ENCODE peak calls at places on chromosomes 1 and 21, in four cellular contexts. D is iPS-NIHi11, H is T-cell, I is epithelial cell of proximal tubule. F is an unnamed sample.

GRCh38 chr1:30257322-30257721 is 466.1 kb downstream of the MATN1 start:
- DNase-seq in D (no peak), H (no peak), I (no peak), F (no peak)

GRCh38 chr1:59218521-59219236 is 78.2 kb upstream of the FGGY start:
- DNase-seq in D (no peak), H (no peak), I (no peak), F (no peak)

GRCh38 chr1:205748398-205749093 is 1.4 kb downstream of the NUCKS1 start:
- DNase-seq in D (no peak), H (no peak), I (no peak), F (peak)

GRCh38 chr1:181452746-181453145 is 30.6 kb upstream of the CACNA1E start:
- DNase-seq in D (no peak), H (no peak), I (peak), F (no peak)

GRCh38 chr1:174040387-174040786 is 18.2 kb upstream of the RC3H1 start:
- DNase-seq in D (no peak), H (no peak), I (no peak), F (no peak)

GRCh38 chr1:98046031-98046641 is 125.3 kb upstream of the DPYD start:
- DNase-seq in D (no peak), H (no peak), I (no peak), F (peak)

GRCh38 chr21:36255650-36256047 is 64.3 kb upstream of the MORC3 start:
- DNase-seq in D (no peak), H (no peak), I (no peak), F (no peak)

GRCh38 chr1:145985502-145986439 is 10.6 kb downstream of the TXNIP start:
- DNase-seq in D (no peak), H (no peak), I (peak), F (no peak)

GRCh38 chr1:17574502-17574901 is 35.0 kb downstream of the ARHGEF10L start:
- DNase-seq in D (peak), H (no peak), I (no peak), F (no peak)

GRCh38 chr1:1539310-1540014 is 962 bp downstream of the TMEM240 start:
- DNase-seq in D (peak), H (no peak), I (no peak), F (no peak)

GRCh38 chr1:9593147-9593491 is 4.4 kb downstream of the TMEM201 start:
- DNase-seq in D (no peak), H (no peak), I (no peak), F (no peak)

GRCh38 chr1:246067432-246068021 is 439.6 kb downstream of the SMYD3 start:
- DNase-seq in D (no peak), H (no peak), I (no peak), F (no peak)

GRCh38 chr1:21234779-21235178 is 55.5 kb downstream of the ECE1 start:
- DNase-seq in D (no peak), H (no peak), I (no peak), F (no peak)

GRCh38 chr1:209048961-209049669 is 534.4 kb upstream of the CAMK1G start:
- DNase-seq in D (no peak), H (no peak), I (no peak), F (no peak)

GRCh38 chr21:42081138-42081537 is 10.0 kb downstream of the UMODL1 start:
- DNase-seq in D (no peak), H (no peak), I (no peak), F (no peak)

GRCh38 chr21:42621166-42621827 is 32.1 kb upstream of the PDE9A start:
- DNase-seq in D (no peak), H (no peak), I (peak), F (no peak)

GRCh38 chr1:21834094-21834493 is 22.0 kb downstream of the LDLRAD2 start:
- DNase-seq in D (no peak), H (no peak), I (no peak), F (no peak)

GRCh38 chr1:25854554-25854953 is 4.7 kb downstream of the AUNIP start:
- DNase-seq in D (no peak), H (no peak), I (no peak), F (no peak)

GRCh38 chr1:232149302-232150201 is 480.4 kb downstream of the SIPA1L2 start:
- DNase-seq in D (no peak), H (no peak), I (no peak), F (no peak)

GRCh38 chr21:41365377-41366107 is 3.7 kb downstream of the MX2 start:
- DNase-seq in D (no peak), H (no peak), I (no peak), F (no peak)

GRCh38 chr1:55958498-55958897 is 620.9 kb downstream of the PLPP3 start:
- DNase-seq in D (no peak), H (no peak), I (no peak), F (no peak)

GRCh38 chr1:229758101-229759036 is 132.3 kb downstream of the URB2 start:
- DNase-seq in D (no peak), H (no peak), I (no peak), F (no peak)

GRCh38 chr1:111989531-111990025 is at the start of gene KCND3:
- DNase-seq in D (peak), H (no peak), I (no peak), F (peak)

GRCh38 chr1:34263411-34263810 is 86.7 kb downstream of the C1orf94 start:
- DNase-seq in D (no peak), H (no peak), I (no peak), F (no peak)